ENCODE peak calls at places on chromosome 12, in four cellular contexts. I is IMR-90, L is HepG2, X is K562. K is an unnamed sample.

GRCh38 chr12:38120438-38120837 is 196.1 kb upstream of the ALG10B start:
- DNase-seq in I (no peak), X (no peak), L (no peak), K (no peak)

GRCh38 chr12:65449400-65449799 is 170.9 kb downstream of the MSRB3 start:
- DNase-seq in X (no peak), L (no peak), I (peak; percentile 65), K (no peak)

GRCh38 chr12:28130625-28131598 is 59.3 kb upstream of the CCDC91 start:
- DNase-seq in L (peak; percentile 9), I (peak; percentile 100), X (peak; percentile 64), K (peak; percentile 27)

GRCh38 chr12:58161773-58162172 is 220.4 kb downstream of the ATP23 start:
- DNase-seq in L (no peak), X (no peak), I (no peak), K (no peak)

GRCh38 chr12:116818341-116818856 is 62.8 kb downstream of the HRK start:
- DNase-seq in I (peak; percentile 23), L (no peak), X (no peak), K (no peak)

GRCh38 chr12:71295913-71296312 is 138.1 kb upstream of the TSPAN8 start:
- DNase-seq in L (no peak), I (no peak), X (no peak), K (no peak)

GRCh38 chr12:105229446-105229845 is 6.5 kb downstream of the APPL2 start:
- DNase-seq in I (peak; percentile 24), L (no peak), X (no peak), K (no peak)

GRCh38 chr12:121222847-121223246 is 12.9 kb downstream of the P2RX4 start:
- DNase-seq in L (no peak), I (no peak), X (no peak), K (no peak)

GRCh38 chr12:57046392-57046791 is 3.5 kb downstream of the MYO1A start:
- DNase-seq in L (no peak), I (no peak), X (no peak), K (no peak)

GRCh38 chr12:117060236-117060926 is 38.8 kb downstream of the TESC start:
- DNase-seq in L (no peak), X (peak; percentile 46), I (no peak), K (no peak)

GRCh38 chr12:12236896-12237295 is 29.9 kb downstream of the LRP6 start:
- DNase-seq in I (no peak), X (no peak), L (no peak), K (no peak)

GRCh38 chr12:65962921-65963883 is 138.9 kb downstream of the HMGA2 start:
- DNase-seq in L (no peak), I (no peak), X (peak; percentile 8), K (peak; percentile 47)

GRCh38 chr12:114166360-114166759 is 200.2 kb upstream of the RBM19 start:
- DNase-seq in L (peak; percentile 9), I (peak; percentile 60), X (peak; percentile 58), K (peak; percentile 22)

GRCh38 chr12:20367731-20368652 is at the start of gene PDE3A:
- DNase-seq in L (no peak), I (peak; percentile 73), X (no peak), K (peak; percentile 84)

GRCh38 chr12:132199526-132200319 is 55.5 kb downstream of the NOC4L start:
- DNase-seq in I (no peak), L (no peak), X (no peak), K (no peak)

GRCh38 chr12:116236148-116236731 is 41.3 kb downstream of the MED13L start:
- DNase-seq in X (peak; percentile 29), I (peak; percentile 54), L (peak; percentile 43), K (peak; percentile 63)

GRCh38 chr12:92717202-92717601 is 14.4 kb downstream of the PLEKHG7 start:
- DNase-seq in L (no peak), I (peak; percentile 38), X (no peak), K (no peak)

GRCh38 chr12:43847427-43847826 is 11.5 kb downstream of the TMEM117 start:
- DNase-seq in I (peak; percentile 41), X (no peak), L (no peak), K (peak; percentile 41)

GRCh38 chr12:8890313-8891084 is 23.8 kb upstream of the PHC1 start:
- DNase-seq in I (peak; percentile 22), L (peak; percentile 32), X (peak; percentile 58), K (peak; percentile 51)

GRCh38 chr12:26135010-26135420 is 10.2 kb upstream of the BHLHE41 start:
- DNase-seq in L (no peak), X (no peak), I (no peak), K (no peak)

GRCh38 chr12:101051901-101052550 is 158.0 kb downstream of the SLC5A8 start:
- DNase-seq in I (peak; percentile 81), X (no peak), L (peak; percentile 88), K (peak; percentile 48)
- TF ChIP-seq MAFK in I (no peak), X (no peak), L (no peak), K (no peak)

DNA sequence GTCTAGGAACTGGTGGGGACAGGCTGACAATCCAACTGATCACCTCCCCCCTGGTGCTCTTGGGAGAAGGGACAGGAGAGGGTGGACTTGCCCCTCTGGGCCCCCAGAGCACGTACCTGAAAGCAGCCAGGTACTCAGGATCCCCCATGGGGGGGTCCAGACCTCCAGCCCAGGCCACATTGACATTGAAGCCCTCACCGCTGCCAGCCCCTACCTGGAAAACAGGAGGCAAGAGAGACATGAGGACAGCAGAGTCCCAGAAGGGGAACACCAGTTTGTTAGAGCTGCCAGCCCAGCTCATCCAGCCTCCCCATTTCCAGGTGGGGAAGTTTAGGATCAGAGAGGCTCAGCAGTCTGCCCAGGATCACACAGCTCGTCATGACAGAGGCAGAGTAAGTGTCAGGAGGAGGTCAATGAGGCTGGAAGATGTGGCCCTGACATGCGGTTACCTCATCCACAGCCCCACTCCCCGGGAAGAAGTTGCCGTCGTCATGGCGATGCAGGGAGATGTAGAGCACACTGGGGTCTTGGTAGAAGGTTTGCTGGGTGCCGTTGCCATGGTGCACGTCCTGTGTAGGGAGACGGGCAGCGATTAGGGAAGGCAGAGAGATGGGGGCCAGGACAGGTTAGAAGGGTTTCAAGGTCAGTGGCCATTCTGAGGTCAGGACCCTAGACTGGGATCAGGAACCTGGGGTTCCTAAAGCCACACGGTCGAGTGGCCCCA is 14.7 kb downstream of the SLC48A1 start:
- DNase-seq in L (no peak), X (no peak), I (no peak), K (no peak)
- TF ChIP-seq BHLHE40 in L (no peak), X (no peak), I (no peak), K (no peak)

DNA sequence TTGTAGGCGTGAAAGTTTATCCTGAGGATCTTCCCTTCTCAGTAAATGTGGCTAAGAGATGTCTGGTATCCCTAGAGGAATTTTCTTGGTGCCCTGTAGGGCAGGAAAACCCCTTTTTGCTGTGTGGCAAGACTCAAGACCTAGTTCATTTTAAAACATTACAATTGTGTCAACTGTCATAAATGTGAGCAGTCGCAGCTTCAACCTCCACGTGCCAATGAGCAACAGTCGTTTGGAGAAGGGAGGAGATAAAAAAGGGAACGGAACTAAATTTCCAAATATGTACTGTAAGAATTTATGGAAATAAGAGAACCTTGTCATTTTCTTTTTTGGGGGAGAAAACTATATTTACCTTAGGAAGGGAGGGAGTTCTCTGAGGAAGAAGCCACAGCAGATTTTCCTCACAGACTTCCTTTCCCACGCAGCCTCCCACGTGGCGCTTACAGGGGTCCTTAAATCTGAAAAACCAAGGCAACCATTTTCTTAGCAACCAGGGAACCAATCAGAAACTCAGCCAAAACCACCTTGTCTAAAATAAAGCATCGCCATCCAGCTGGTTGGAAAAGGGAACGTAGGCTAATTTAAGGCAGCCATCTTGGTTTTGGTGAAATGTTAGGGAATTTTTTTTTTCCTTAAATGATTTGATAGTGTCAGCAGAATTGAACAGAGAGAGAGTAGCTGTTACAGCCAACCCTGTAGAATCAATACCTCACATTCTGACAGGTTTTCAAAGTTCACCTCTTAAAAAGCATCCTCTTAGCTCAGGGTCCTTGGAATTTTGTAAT is 99.1 kb downstream of the FIGNL2 start:
- DNase-seq in I (no peak), X (no peak), L (no peak), K (no peak)
- H3K4me3 ChIP-seq in I (no peak overlapping the region), X (no peak overlapping the region), L (no peak overlapping the region), K (no peak overlapping the region)

GRCh38 chr12:51922146-51922545 is 14.8 kb downstream of the ACVRL1 start:
- DNase-seq in L (no peak), I (no peak), X (no peak), K (no peak)

GRCh38 chr12:51925400-51926063 is 18.2 kb downstream of the ACVRL1 start:
- DNase-seq in L (no peak), X (no peak), I (no peak), K (no peak)

GRCh38 chr12:51922762-51923505 is 15.6 kb downstream of the ACVRL1 start:
- DNase-seq in I (peak; percentile 79), X (no peak), L (no peak), K (peak; percentile 22)

GRCh38 chr12:51924551-51925399 is 17.5 kb downstream of the ACVRL1 start:
- DNase-seq in X (no peak), I (no peak), L (no peak), K (no peak)

GRCh38 chr12:51923506-51924365 is 16.4 kb downstream of the ACVRL1 start:
- DNase-seq in X (peak; percentile 83), L (no peak), I (no peak), K (peak; percentile 49)
- TF ChIP-seq MAFK in X (no peak), L (no peak), I (no peak), K (no peak)

DNA sequence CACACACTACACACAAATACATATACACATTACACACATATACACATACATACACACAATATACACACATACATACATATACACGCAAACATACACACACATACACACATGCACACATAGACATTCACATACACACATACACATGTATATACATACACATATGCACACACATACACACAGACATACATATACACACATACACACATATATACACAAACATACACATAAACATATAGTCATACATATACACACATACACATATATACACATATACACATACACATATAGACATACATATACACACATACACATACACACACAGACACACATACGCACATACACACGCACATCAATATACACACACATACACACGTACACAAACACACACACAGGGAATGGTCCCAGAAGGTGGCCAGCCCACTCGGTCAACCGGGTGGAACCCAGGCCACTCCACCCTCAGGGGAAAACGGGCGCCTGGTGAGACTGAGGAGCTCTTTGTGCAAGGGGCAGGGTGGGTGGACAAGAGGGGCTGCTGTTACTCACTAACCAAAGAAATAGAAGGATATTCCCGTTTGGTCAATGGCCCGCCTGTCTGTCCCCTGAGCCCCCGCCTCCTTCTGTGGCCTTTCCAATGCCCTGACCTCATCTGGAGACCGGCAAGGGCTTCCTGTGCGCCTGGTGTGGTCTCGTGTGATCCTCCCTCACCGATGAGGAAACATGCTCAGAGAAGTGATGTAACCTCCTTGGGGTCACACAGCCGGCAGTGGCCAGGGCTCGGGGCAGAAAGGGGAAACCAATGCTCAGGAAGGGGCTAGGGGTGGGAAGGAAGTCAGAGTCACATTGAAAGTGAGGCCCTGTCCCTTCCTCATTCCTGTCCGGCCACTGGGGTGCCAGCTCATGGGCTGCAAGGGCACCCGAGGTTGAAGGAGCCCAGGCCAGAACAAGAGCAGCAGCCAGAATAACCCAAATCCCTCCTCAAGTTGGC is 5.3 kb downstream of the TRPV4 start:
- DNase-seq in L (no peak), I (no peak), X (no peak), K (no peak)
- TF ChIP-seq BHLHE40 in L (no peak), I (no peak), X (no peak), K (no peak)

DNA sequence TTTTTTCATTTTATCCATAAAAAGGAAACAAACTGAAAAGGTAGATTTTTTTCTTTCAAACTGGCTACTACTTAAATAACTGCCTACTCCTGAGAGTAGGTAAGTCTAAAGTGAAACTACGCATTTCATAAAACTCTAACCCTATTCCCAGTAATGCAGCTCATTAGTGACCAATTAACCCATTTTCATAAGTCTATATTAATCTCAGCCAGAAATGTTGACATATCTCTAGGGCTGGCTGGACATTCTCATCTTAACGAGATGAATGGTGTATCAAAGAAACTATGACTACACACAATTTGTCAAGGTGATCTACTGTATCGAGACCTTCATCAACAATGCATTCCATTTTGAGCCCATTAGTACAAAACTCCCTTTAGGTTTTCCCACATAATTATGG is 57.2 kb downstream of the EPS8 start:
- DNase-seq in L (no peak), I (no peak), X (no peak), K (no peak)
- H3K4me3 ChIP-seq in L (no peak overlapping the region), I (no peak overlapping the region), X (no peak overlapping the region), K (peak overlapping the region; percentile 22)